ENCODE peak calls at places on chromosomes 13 and 19, in six cellular contexts. L is BJ, G is HCT116, D is brain microvascular endothelial cell, M is stomach, J is uterus. O is an unnamed sample.
A peak's percentile ranks its signal among the peaks of the same experiment; 100 is the strongest.

GRCh38 chr13:114259374-114259773 is 22.0 kb upstream of the UPF3A start:
- DNase-seq in L (no peak), G (no peak), D (no peak), M (no peak), J (no peak), O (no peak)

GRCh38 chr19:1978346-1978894 is 37.1 kb downstream of the BTBD2 start:
- DNase-seq in L (no peak), G (no peak), D (no peak), M (no peak), J (no peak), O (no peak)

GRCh38 chr19:20863176-20863575 is 59.9 kb upstream of the ZNF85 start:
- DNase-seq in L (no peak), G (no peak), D (no peak), M (no peak), J (no peak), O (no peak)

GRCh38 chr19:33464010-33464732 is 57.4 kb downstream of the PEPD start:
- DNase-seq in L (no peak), G (no peak), D (no peak), M (no peak), J (no peak), O (no peak)

GRCh38 chr13:113137656-113138292 is 15.2 kb downstream of the F10 start:
- DNase-seq in L (no peak), G (no peak), D (no peak), M (no peak), J (no peak), O (no peak)

GRCh38 chr19:48963371-48964204 is 1.5 kb upstream of the FTL start:
- DNase-seq in L (no peak), G (no peak), D (no peak), M (peak; percentile 77), J (peak; percentile 84), O (peak; percentile 72)

GRCh38 chr13:109858319-109858718 is 71.9 kb upstream of the IRS2 start:
- DNase-seq in L (no peak), G (peak; percentile 26), D (no peak), M (peak; percentile 38), J (no peak), O (no peak)

GRCh38 chr19:43372462-43372861 is 19.0 kb downstream of the CD177 start:
- DNase-seq in L (no peak), G (no peak), D (no peak), M (no peak), J (no peak), O (no peak)

GRCh38 chr13:111122056-111122455 is 6.9 kb downstream of the ARHGEF7 start:
- DNase-seq in L (no peak), G (no peak), D (no peak), M (no peak), J (no peak), O (no peak)

GRCh38 chr13:52447354-52447753 is 3.1 kb downstream of the VPS36 start:
- DNase-seq in L (no peak), G (no peak), D (no peak), M (no peak), J (no peak), O (no peak)

GRCh38 chr19:6739884-6740588 is 556 bp downstream of the TRIP10 start:
- DNase-seq in L (no peak), G (no peak), D (no peak), M (peak; percentile 39), J (peak; percentile 42), O (peak; percentile 57)

GRCh38 chr19:3470500-3471128 is 9.7 kb downstream of the SMIM24 start:
- DNase-seq in L (no peak), G (no peak), D (no peak), M (no peak), J (peak; percentile 18), O (no peak)

GRCh38 chr19:42324655-42325307 is 654 bp upstream of the MEGF8 start:
- DNase-seq in L (no peak), G (no peak), D (no peak), M (no peak), J (peak; percentile 33), O (no peak)

GRCh38 chr19:30150626-30151025 is 208.6 kb downstream of the URI1 start:
- DNase-seq in L (no peak), G (no peak), D (no peak), M (no peak), J (no peak), O (no peak)

GRCh38 chr13:114110091-114110829 is 22.2 kb downstream of the RASA3 start:
- DNase-seq in L (no peak), G (no peak), D (no peak), M (peak; percentile 47), J (peak; percentile 20), O (no peak)

GRCh38 chr13:87123987-87124784 is 547.0 kb upstream of the SLITRK5 start:
- DNase-seq in L (peak; percentile 89), G (peak; percentile 75), D (peak; percentile 96), M (no peak), J (no peak), O (peak; percentile 18)

GRCh38 chr19:16200038-16200775 is 2.5 kb downstream of the AP1M1 start:
- DNase-seq in L (no peak), G (no peak), D (no peak), M (no peak), J (no peak), O (no peak)

GRCh38 chr13:105642511-105642958 is 892.9 kb downstream of the EFNB2 start:
- DNase-seq in L (no peak), G (no peak), D (peak; percentile 46), M (no peak), J (no peak), O (no peak)

GRCh38 chr19:6801397-6802086 is 29.0 kb downstream of the VAV1 start:
- DNase-seq in L (no peak), G (peak; percentile 56), D (no peak), M (peak; percentile 65), J (peak; percentile 29), O (peak; percentile 69)

GRCh38 chr13:80591978-80592377 is 251.1 kb upstream of the SPRY2 start:
- DNase-seq in L (no peak), G (no peak), D (no peak), M (no peak), J (no peak), O (no peak)

GRCh38 chr13:50845211-50845610 is 1.7 kb upstream of the DLEU7 start:
- DNase-seq in L (no peak), G (no peak), D (no peak), M (no peak), J (no peak), O (no peak)

GRCh38 chr13:20141238-20142018 is 19.4 kb downstream of the GJA3 start:
- DNase-seq in L (no peak), G (no peak), D (no peak), M (no peak), J (no peak), O (peak; percentile 71)

GRCh38 chr13:21071894-21072293 is 10.5 kb upstream of the LATS2 start:
- DNase-seq in L (no peak), G (no peak), D (no peak), M (no peak), J (no peak), O (no peak)

GRCh38 chr19:19110410-19111137 is 27.7 kb downstream of the TMEM161A start:
- DNase-seq in L (no peak), G (no peak), D (peak; percentile 9), M (no peak), J (no peak), O (no peak)

GRCh38 chr13:46288570-46289259 is 77.0 kb downstream of the LRRC63 start:
- DNase-seq in L (no peak), G (peak; percentile 39), D (peak; percentile 36), M (no peak), J (no peak), O (no peak)

GRCh38 chr19:46840157-46840942 is 10.3 kb downstream of the AP2S1 start:
- DNase-seq in L (no peak), G (no peak), D (peak; percentile 37), M (peak; percentile 57), J (peak; percentile 57), O (no peak)

GRCh38 chr19:47389150-47389556 is 30.2 kb downstream of the MEIS3 start:
- DNase-seq in L (no peak), G (no peak), D (no peak), M (no peak), J (no peak), O (no peak)

GRCh38 chr13:101416181-101417042 is at the start of gene NALCN:
- DNase-seq in L (no peak), G (no peak), D (no peak), M (no peak), J (no peak), O (peak; percentile 22)

GRCh38 chr19:33587150-33587549 is 34.6 kb upstream of the CHST8 start:
- DNase-seq in L (no peak), G (no peak), D (no peak), M (no peak), J (no peak), O (no peak)

DNA sequence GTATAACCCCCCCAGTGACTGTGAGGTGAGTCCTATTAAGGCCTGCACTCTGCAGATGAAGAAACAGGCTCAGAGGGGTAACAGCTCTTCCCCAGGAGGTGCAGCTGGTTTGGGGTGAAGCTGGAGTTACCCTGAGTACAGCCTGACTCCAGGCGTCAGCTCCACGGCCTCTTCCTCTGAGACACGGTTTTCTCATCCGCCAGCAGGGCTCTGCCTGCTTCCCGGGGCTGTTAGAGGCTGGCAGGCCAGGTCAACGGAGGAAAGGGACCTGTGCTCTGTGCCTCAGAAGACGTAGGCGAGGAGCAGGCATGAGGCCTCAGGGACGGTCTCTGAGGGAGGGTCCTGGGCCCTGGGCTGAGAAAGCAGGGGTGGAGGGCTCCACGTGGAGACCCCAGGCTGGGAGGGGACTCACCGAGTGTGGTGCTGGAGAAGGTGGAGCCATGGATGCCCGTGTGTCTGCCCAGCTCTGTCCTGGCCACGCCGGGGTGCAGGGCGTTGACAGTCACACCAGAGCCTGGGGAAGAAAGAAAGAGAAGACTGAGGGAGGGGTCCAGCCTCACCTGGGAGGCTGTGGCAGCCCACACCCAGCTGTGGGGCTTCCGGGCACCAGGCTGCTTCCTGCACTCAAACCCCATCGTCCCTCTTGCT is 9.0 kb upstream of the GP6 start:
- DNase-seq in L (no peak), G (no peak), D (no peak), M (no peak), J (no peak), O (no peak)
- H3K36me3 ChIP-seq in L (peaks cover 10% of the 10 kb centered on the region), G (peaks cover 30% of the 10 kb centered on the region), D (peaks cover 44% of the 10 kb centered on the region), M (peaks cover 99% of the 10 kb centered on the region), J (no peaks in the 10 kb centered on the region), O (peaks cover 97% of the 10 kb centered on the region)

GRCh38 chr13:29362849-29363604 is 232.5 kb downstream of the SLC7A1 start:
- DNase-seq in L (no peak), G (peak; percentile 28), D (peak; percentile 39), M (peak; percentile 30), J (peak; percentile 22), O (no peak)
- TF ChIP-seq CTCF in L (peak; percentile 96), G (peak; percentile 39), D (peak; percentile 98), M (peak; percentile 66), J (peak; percentile 84), O (peak; percentile 89)

GRCh38 chr19:45069056-45069455 is 7.2 kb downstream of the ZNF296 start:
- DNase-seq in L (no peak), G (no peak), D (no peak), M (peak; percentile 82), J (no peak), O (peak; percentile 21)
- H3K36me3 ChIP-seq in L (peaks cover 34% of the 10 kb centered on the region), G (peaks cover 14% of the 10 kb centered on the region), D (peaks cover 59% of the 10 kb centered on the region), M (peaks cover 87% of the 10 kb centered on the region), J (no peaks in the 10 kb centered on the region), O (peaks cover 76% of the 10 kb centered on the region)

GRCh38 chr13:37681295-37682032 is 82.9 kb upstream of the POSTN start:
- DNase-seq in L (peak; percentile 79), G (no peak), D (peak; percentile 87), M (no peak), J (no peak), O (no peak)

GRCh38 chr13:37682496-37682895 is 83.9 kb upstream of the POSTN start:
- DNase-seq in L (no peak), G (no peak), D (no peak), M (no peak), J (no peak), O (no peak)

GRCh38 chr13:37680137-37680536 is 81.6 kb upstream of the POSTN start:
- DNase-seq in L (no peak), G (no peak), D (no peak), M (no peak), J (no peak), O (no peak)

GRCh38 chr13:37679043-37679442 is 80.5 kb upstream of the POSTN start:
- DNase-seq in L (no peak), G (no peak), D (no peak), M (no peak), J (no peak), O (no peak)
- TF ChIP-seq CTCF in L (no peak), G (no peak), D (peak; percentile 54), M (no peak), J (no peak), O (no peak)

O was measured in left ventricle myocardium inferior.